ENCODE peak calls at places on chromosomes 7 and 10, in nine cellular contexts. R, Z, X, M, G, B, S, K and L are unnamed samples.

GRCh38 chr7:133331861-133332260 is 79.0 kb downstream of the EXOC4 start:
- DNase-seq in B (peak), G (no peak), S (no peak), X (no peak), M (no peak), K (no peak), R (no peak), Z (no peak), L (no peak)

GRCh38 chr10:18260308-18260971 is 120.2 kb downstream of the CACNB2 start:
- DNase-seq in X (no peak), S (no peak), R (no peak), M (no peak), G (no peak), Z (no peak), K (no peak), B (no peak), L (no peak)

GRCh38 chr7:66523409-66523808 is 105.3 kb upstream of the KCTD7 start:
- DNase-seq in R (no peak), S (no peak), B (no peak), G (no peak), Z (no peak), K (no peak), X (no peak), M (no peak), L (no peak)

GRCh38 chr7:108096996-108097395 is 33.2 kb downstream of the LAMB4 start:
- DNase-seq in B (no peak), X (peak), R (no peak), S (no peak), Z (no peak), K (no peak), G (no peak), M (no peak), L (no peak)

GRCh38 chr10:127524869-127525268 is 24.2 kb upstream of the NPS start:
- DNase-seq in X (peak), K (no peak), Z (no peak), R (no peak), G (no peak), S (no peak), M (no peak), B (no peak), L (no peak)

GRCh38 chr10:74039561-74040145 is 41.7 kb downstream of the VCL start:
- DNase-seq in K (no peak), R (no peak), X (no peak), Z (no peak), S (no peak), M (no peak), G (peak), B (peak), L (no peak)

GRCh38 chr7:44163591-44163990 is 22.5 kb upstream of the MYL7 start:
- DNase-seq in K (no peak), Z (no peak), X (no peak), G (peak), R (no peak), B (peak), S (peak), M (no peak), L (no peak)

GRCh38 chr7:26100940-26101339 is 51.1 kb upstream of the NFE2L3 start:
- DNase-seq in B (no peak), Z (peak), K (peak), R (no peak), S (no peak), G (no peak), M (no peak), X (no peak), L (peak)

GRCh38 chr7:143126146-143126545 is 5.7 kb upstream of the PIP start:
- DNase-seq in X (peak), Z (no peak), G (peak), B (peak), K (no peak), R (no peak), S (no peak), M (no peak), L (no peak)

GRCh38 chr10:33117816-33118215 is 159.8 kb upstream of the ITGB1 start:
- DNase-seq in K (peak), R (no peak), G (no peak), B (no peak), S (no peak), Z (peak), X (no peak), M (no peak), L (no peak)

GRCh38 chr10:33113111-33113856 is 155.3 kb upstream of the ITGB1 start:
- DNase-seq in G (peak), M (no peak), B (peak), Z (no peak), X (no peak), K (no peak), S (no peak), R (no peak), L (no peak)

GRCh38 chr10:33115720-33116119 is 157.7 kb upstream of the ITGB1 start:
- DNase-seq in R (no peak), K (no peak), M (no peak), X (peak), S (no peak), B (peak), G (no peak), Z (no peak), L (no peak)

GRCh38 chr10:33114451-33114944 is 156.5 kb upstream of the ITGB1 start:
- DNase-seq in B (peak), S (no peak), G (no peak), K (no peak), M (no peak), X (peak), R (no peak), Z (no peak), L (no peak)

DNA sequence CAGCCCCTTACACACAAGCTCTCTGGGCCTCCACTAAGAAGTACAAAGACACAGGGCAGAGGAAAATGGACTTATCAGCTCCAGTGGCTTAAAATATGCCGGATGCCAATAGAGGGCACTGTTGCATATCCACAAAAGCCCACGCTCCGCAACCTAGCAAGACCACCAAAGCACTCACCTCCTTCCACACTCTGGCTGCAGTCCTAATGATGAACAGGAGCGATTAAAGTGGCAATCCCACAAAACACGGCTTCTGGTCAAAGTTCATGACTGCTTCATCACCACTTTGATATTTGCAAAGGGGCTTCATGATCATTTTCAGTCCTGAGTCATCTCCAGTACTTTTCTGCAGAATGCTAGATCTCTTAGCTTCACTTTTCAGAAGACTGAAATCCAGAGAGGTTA is 158.3 kb upstream of the ITGB1 start:
- DNase-seq in Z (no peak), R (no peak), M (no peak), K (peak), S (no peak), G (no peak), X (peak), B (peak), L (no peak)
- TF ChIP-seq CTCF in Z (no peak), R (peak), M (no peak), K (peak), S (no peak), G (peak), X (peak), B (peak), L (peak)

DNA sequence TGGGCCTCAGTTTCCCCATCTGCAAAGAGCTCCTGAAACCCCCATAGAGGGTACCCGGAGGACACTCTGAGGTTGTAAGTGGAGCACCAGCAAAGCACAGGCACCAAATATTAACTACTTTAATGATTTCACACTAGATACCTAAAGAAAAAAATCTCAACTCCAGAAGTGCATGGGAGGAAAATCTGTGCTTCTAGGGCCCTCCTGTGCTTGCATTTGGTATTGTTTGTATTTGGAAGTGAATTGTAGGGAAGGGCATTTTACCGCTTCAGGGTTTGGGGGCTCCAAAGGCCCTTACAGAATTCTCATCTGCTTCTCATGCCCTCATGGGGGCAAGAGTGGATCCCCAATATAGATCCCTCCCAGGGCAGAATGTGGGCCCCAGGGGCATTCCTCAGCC is 22.4 kb upstream of the DRGX start:
- DNase-seq in R (no peak), S (no peak), Z (no peak), K (no peak), B (no peak), X (no peak), M (no peak), G (no peak), L (no peak)
- TF ChIP-seq CTCF in R (no peak), S (no peak), Z (no peak), K (no peak), B (no peak), X (no peak), M (no peak), G (peak), L (no peak)

GRCh38 chr7:30743371-30744074 is 8.4 kb upstream of the INMT start:
- DNase-seq in S (no peak), Z (no peak), K (peak), R (no peak), X (no peak), G (no peak), B (peak), M (no peak), L (no peak)
- TF ChIP-seq CTCF in S (no peak), Z (no peak), K (peak), R (no peak), X (no peak), G (peak), B (peak), M (no peak), L (no peak)

DNA sequence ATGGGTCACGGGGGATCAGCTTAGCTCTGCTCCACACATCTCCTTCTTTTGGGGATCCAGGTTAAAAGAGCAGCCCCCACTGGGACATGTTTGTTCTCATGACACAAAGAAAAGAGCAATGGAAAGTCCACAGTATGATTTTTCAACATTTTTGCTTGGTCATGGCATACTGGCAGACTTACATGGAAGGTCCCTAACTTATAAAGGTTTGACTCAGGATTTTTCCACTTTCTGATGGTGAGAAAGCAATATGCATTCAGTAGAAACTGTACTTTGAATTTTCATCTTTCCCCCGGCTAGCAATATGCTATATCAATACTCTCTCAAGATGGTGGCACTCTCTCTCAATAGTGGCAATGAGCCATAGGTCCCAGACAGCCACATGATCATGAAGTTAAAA is 227.7 kb upstream of the LRRN3 start:
- DNase-seq in R (no peak), M (no peak), X (no peak), G (no peak), B (no peak), Z (no peak), K (no peak), S (no peak), L (no peak)
- TF ChIP-seq CTCF in R (no peak), M (no peak), X (no peak), G (no peak), B (no peak), Z (no peak), K (no peak), S (no peak), L (no peak)

DNA sequence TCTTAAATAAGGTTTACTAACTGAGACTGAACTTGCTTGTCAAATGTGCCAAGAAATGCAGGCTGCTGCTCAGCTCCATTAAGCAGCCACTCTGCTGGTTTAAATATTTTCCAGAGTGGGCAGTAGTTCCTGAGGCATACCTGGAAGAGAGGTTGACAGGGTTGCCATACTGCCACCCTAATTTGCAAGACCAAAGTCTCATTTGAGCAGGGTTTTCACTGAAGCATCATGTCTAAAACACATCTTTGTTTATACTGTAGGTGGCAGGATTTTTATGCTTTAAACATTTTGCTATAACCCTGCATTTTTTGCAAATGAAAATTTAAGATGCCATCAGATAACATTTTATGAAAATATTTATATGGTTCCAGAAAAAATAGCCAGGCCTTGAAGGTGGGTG is 618.0 kb upstream of the LRRTM3 start:
- DNase-seq in S (no peak), G (no peak), X (no peak), B (no peak), Z (no peak), M (no peak), K (no peak), R (no peak), L (no peak)
- TF ChIP-seq CTCF in S (no peak), G (no peak), X (no peak), B (no peak), Z (no peak), M (no peak), K (no peak), R (no peak), L (no peak)

GRCh38 chr10:35498693-35499092 is 106.4 kb upstream of the GJD4 start:
- DNase-seq in M (no peak), S (no peak), X (no peak), R (no peak), Z (no peak), B (no peak), G (no peak), K (peak), L (no peak)

GRCh38 chr10:35503548-35503947 is 101.6 kb upstream of the GJD4 start:
- DNase-seq in G (no peak), S (no peak), Z (no peak), X (no peak), K (no peak), R (no peak), M (no peak), B (no peak), L (no peak)

GRCh38 chr10:35502697-35503096 is 102.4 kb upstream of the GJD4 start:
- DNase-seq in M (no peak), Z (no peak), B (no peak), K (no peak), G (no peak), X (no peak), R (no peak), S (no peak), L (no peak)

GRCh38 chr10:35504132-35504531 is 101.0 kb upstream of the GJD4 start:
- DNase-seq in B (no peak), S (no peak), Z (no peak), X (no peak), K (no peak), M (no peak), R (no peak), G (no peak), L (no peak)

GRCh38 chr10:35501923-35502322 is 103.2 kb upstream of the GJD4 start:
- DNase-seq in G (no peak), B (no peak), K (no peak), S (no peak), Z (no peak), M (no peak), R (no peak), X (no peak), L (no peak)
- TF ChIP-seq CTCF in G (peak), B (no peak), K (peak), S (no peak), Z (no peak), M (no peak), R (no peak), X (peak), L (peak)

GRCh38 chr10:76422769-76423168 is 991.3 kb downstream of the LRMDA start:
- DNase-seq in R (no peak), B (no peak), G (no peak), X (no peak), K (no peak), S (no peak), Z (no peak), M (no peak), L (no peak)
- TF ChIP-seq CTCF in R (no peak), B (no peak), G (peak), X (no peak), K (no peak), S (no peak), Z (no peak), M (no peak), L (no peak)

GRCh38 chr7:90244909-90245841 is at the start of gene CFAP69:
- DNase-seq in K (peak), X (peak), S (peak), G (no peak), R (peak), M (peak), B (peak), Z (peak), L (peak)
- TF ChIP-seq CTCF in K (peak), X (no peak), S (peak), G (peak), R (peak), M (no peak), B (peak), Z (no peak), L (peak)

DNA sequence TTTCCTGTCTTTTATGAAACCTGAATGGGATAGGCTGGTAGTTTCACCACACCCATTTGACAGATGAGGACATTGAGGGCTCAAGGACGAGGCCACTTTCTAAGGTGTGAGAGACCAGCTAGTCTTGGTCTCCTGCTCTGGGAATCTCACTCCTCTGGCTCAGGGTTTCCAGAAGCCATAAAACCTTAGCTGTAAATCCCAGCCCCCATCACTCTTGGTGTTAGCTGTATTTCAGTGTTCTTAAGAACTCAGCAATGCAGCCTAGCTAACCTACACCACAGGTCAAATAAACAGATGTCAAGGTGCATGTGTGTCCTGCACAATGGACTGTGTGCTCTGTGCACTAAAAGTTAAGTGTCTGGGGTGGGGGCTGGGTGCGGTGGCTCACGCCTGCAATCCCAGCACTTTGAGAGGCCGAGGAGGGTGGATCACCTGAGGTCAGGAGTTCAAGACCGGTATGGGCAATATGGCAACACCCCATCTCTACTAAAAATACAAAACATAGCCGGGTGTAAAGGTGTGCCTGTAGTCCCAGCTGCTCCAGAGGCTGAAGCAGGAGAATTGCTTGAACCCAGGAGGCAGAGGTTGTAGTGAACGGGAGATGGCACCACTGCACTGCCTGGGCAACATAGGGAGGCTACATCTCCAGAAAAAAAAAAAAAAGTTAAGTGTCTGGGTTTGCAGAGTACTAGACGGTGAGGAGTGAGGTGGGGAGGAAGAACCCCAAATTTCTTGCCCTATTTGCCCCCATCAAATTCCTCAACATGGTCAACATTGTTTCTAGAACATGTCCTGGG is 547 bp upstream of the EPO start:
- DNase-seq in K (no peak), M (no peak), X (peak), S (no peak), R (no peak), B (peak), Z (no peak), G (peak), L (no peak)
- TF ChIP-seq CTCF in K (no peak), M (no peak), X (peak), S (no peak), R (no peak), B (peak), Z (no peak), G (peak), L (no peak)

GRCh38 chr10:19629559-19629958 is 186.7 kb upstream of the PLXDC2 start:
- DNase-seq in K (no peak), R (no peak), Z (no peak), B (peak), X (peak), M (peak), S (peak), G (peak), L (no peak)
- TF ChIP-seq CTCF in K (no peak), R (no peak), Z (no peak), B (peak), X (no peak), M (no peak), S (no peak), G (no peak), L (no peak)